ENCODE peak calls at places on chromosomes 3 and 15, in five cellular contexts. B is upper lobe of right lung, S is heart right ventricle, L is left lung, Z is lower lobe of right lung. W is an unnamed sample. For H3K9me3, the result is how much of the 10 kb centered on the place peaks cover.

GRCh38 chr3:160671995-160672394 is 5.0 kb upstream of the ARL14 start:
- ATAC-seq in S (no peak), L (no peak), Z (no peak), B (no peak), W (no peak)

GRCh38 chr3:23894166-23895061 is 22.4 kb downstream of the NKIRAS1 start:
- ATAC-seq in Z (no peak), L (no peak), S (no peak), B (peak), W (no peak)

GRCh38 chr3:39205919-39206516 is 13.6 kb upstream of the XIRP1 start:
- ATAC-seq in S (no peak), B (no peak), L (no peak), Z (no peak), W (no peak)

GRCh38 chr15:72136170-72137051 is 18.2 kb downstream of the SENP8 start:
- ATAC-seq in S (no peak), Z (no peak), B (no peak), L (no peak), W (no peak)

GRCh38 chr15:69557340-69558137 is 104.9 kb downstream of the RPLP1 start:
- ATAC-seq in Z (peak), L (peak), S (peak), B (peak), W (peak)

GRCh38 chr3:11251807-11252176 is 20.4 kb upstream of the ATG7 start:
- ATAC-seq in B (no peak), Z (no peak), S (no peak), L (no peak), W (no peak)

GRCh38 chr3:155495387-155495786 is 201.9 kb upstream of the STRIT1 start:
- ATAC-seq in Z (no peak), B (no peak), S (no peak), L (no peak), W (no peak)

GRCh38 chr3:53708001-53708621 is 138.1 kb downstream of the CHDH start:
- ATAC-seq in B (peak), S (peak), Z (peak), L (peak), W (no peak)

GRCh38 chr3:97105989-97106651 is 291.7 kb downstream of the EPHA6 start:
- ATAC-seq in L (no peak), S (no peak), Z (no peak), B (no peak), W (no peak)

GRCh38 chr3:80190051-80190450 is 422.3 kb upstream of the ROBO1 start:
- ATAC-seq in S (no peak), L (no peak), Z (no peak), B (no peak), W (no peak)

GRCh38 chr3:58998476-58999117 is 51.2 kb downstream of the CFAP20DC start:
- ATAC-seq in Z (peak), L (peak), S (no peak), B (no peak), W (no peak)

DNA sequence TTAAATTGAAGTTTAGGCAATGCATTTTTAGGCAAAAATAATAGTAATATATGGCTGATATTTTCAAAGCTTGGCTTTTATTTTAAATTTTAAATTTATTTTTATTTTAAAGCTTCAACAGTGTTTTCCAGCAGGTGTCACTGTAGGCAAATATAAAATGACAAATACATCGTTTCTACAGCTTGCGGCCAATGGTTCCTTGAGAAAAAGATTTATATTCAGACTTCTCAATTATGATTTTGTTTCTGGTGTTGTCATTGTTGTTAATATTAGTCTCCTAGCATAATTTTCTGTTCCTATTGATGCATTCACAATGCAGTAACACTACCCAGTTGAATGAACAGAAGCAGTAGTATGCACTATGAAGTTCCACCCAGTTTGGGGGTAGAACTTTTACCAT is 220.7 kb upstream of the DNAJC19 start:
- ATAC-seq in Z (no peak), L (no peak), B (no peak), S (no peak), W (no peak)
- TF ChIP-seq CTCF in Z (no peak), L (no peak), B (peak), S (peak), W (peak)

GRCh38 chr3:6753536-6753935 is 107.4 kb upstream of the GRM7 start:
- ATAC-seq in S (no peak), Z (no peak), L (no peak), B (no peak), W (no peak)
- H3K9me3 ChIP-seq in S (under half), Z (under half), L (under half), B (under half), W (under half)

GRCh38 chr3:73623996-73624362 is 762 bp downstream of the PDZRN3 start:
- ATAC-seq in S (peak), L (peak), Z (peak), B (peak), W (peak)
- TF ChIP-seq CTCF in S (peak), L (no peak), Z (no peak), B (no peak), W (peak)

DNA sequence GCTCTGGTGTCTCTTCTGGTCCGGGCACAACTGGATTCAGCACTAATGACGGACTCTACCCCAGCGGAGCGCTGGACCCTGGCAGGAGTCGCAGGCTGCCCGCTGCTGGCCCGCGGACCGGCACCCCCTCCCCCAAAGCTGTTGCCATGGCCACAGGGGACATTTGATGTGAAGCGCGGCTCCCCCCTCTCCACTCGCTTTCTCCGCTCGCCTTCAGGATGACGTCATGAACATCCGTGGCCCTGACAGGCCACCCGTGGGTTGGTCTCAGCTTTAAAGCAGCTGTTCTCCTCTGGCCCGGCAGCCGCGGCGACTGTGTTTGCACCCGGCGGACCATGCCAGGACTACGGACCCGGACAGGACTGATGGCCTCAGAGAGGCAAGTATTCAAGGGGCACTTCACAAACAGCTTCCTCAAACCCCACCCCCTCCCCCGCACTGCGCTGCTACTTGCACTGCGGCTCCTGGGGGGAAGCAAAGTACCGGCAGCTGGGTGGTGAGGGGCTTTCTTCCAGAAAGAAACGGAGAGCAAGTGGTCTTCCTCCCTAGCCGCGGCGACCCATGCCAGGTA is 16.7 kb upstream of the AEN start:
- ATAC-seq in Z (no peak), S (no peak), B (peak), L (no peak), W (no peak)
- H3K9me3 ChIP-seq in Z (under half), S (under half), B (under half), L (under half), W (under half)

GRCh38 chr3:69088033-69088432 is 3.3 kb downstream of the ARL6IP5 start:
- ATAC-seq in L (no peak), Z (no peak), S (no peak), B (no peak), W (no peak)
- TF ChIP-seq CTCF in L (no peak), Z (no peak), S (no peak), B (no peak), W (no peak)